ENCODE peak calls at places on chromosomes 12 and 14, in five cellular contexts. P, U, F, R and M are unnamed samples.

GRCh38 chr12:44847888-44848770 is 28.0 kb downstream of the NELL2 start:
- DNase-seq in P (no peak), U (no peak), F (no peak), R (no peak), M (no peak)

GRCh38 chr12:94140556-94140955 is 7.8 kb upstream of the PLXNC1 start:
- DNase-seq in P (no peak), U (peak; percentile 72), F (no peak), R (peak; percentile 25), M (no peak)

GRCh38 chr12:30694412-30694955 is 1.2 kb downstream of the IPO8 start:
- DNase-seq in P (no peak), U (peak; percentile 16), F (no peak), R (peak; percentile 48), M (no peak)

GRCh38 chr14:92501891-92502351 is 11.7 kb upstream of the RIN3 start:
- DNase-seq in P (no peak), U (no peak), F (peak; percentile 85), R (no peak), M (no peak)

GRCh38 chr14:96274122-96274910 is 18.3 kb downstream of the BDKRB1 start:
- DNase-seq in P (no peak), U (no peak), F (peak; percentile 95), R (peak; percentile 52), M (peak; percentile 65)

GRCh38 chr12:87369161-87369560 is 660.0 kb downstream of the C12orf50 start:
- DNase-seq in P (no peak), U (no peak), F (no peak), R (no peak), M (no peak)

GRCh38 chr12:47864646-47865235 is 40.1 kb downstream of the VDR start:
- DNase-seq in P (no peak), U (no peak), F (no peak), R (no peak), M (no peak)

GRCh38 chr14:24900281-24900868 is 149.6 kb downstream of the STXBP6 start:
- DNase-seq in P (no peak), U (no peak), F (peak; percentile 41), R (no peak), M (peak; percentile 52)

GRCh38 chr12:96398422-96399080 is 1.7 kb downstream of the CDK17 start:
- DNase-seq in P (no peak), U (no peak), F (no peak), R (no peak), M (no peak)

GRCh38 chr12:132185698-132186097 is 41.4 kb downstream of the NOC4L start:
- DNase-seq in P (no peak), U (no peak), F (no peak), R (no peak), M (no peak)

GRCh38 chr14:94383777-94384176 is 4.6 kb downstream of the SERPINA1 start:
- DNase-seq in P (no peak), U (no peak), F (no peak), R (no peak), M (no peak)

GRCh38 chr12:99810718-99811593 is 163.4 kb downstream of the GARIN6 start:
- DNase-seq in P (no peak), U (no peak), F (peak; percentile 29), R (peak; percentile 86), M (no peak)

GRCh38 chr12:106118-106561 is 39.6 kb downstream of the IQSEC3 start:
- DNase-seq in P (peak; percentile 15), U (peak; percentile 36), F (no peak), R (peak; percentile 57), M (no peak)